ENCODE peak calls at places on chromosome 20, in five cellular contexts. One of them, this sample, is unnamed.

GRCh38 chr20:3697588-3698235 is 14.7 kb downstream of the SIGLEC1 start:
- DNase-seq in fibroblast of mammary gland: no peak
- DNase-seq in endodermal cell: no peak
- DNase-seq in AG08396: no peak
- DNase-seq in CD8-positive, alpha-beta T cell: no peak
- DNase-seq in this sample: peak

GRCh38 chr20:8718214-8718613 is 350.7 kb upstream of the PLCB4 start:
- DNase-seq in fibroblast of mammary gland: peak
- DNase-seq in endodermal cell: no peak
- DNase-seq in AG08396: no peak
- DNase-seq in CD8-positive, alpha-beta T cell: no peak
- DNase-seq in this sample: no peak

GRCh38 chr20:26347396-26347795 is 650.7 kb upstream of the ZNF337 start:
- DNase-seq in fibroblast of mammary gland: no peak
- DNase-seq in endodermal cell: no peak
- DNase-seq in AG08396: no peak
- DNase-seq in CD8-positive, alpha-beta T cell: no peak
- DNase-seq in this sample: no peak

GRCh38 chr20:61223121-61223520 is 28.9 kb upstream of the CDH4 start:
- DNase-seq in fibroblast of mammary gland: no peak
- DNase-seq in endodermal cell: no peak
- DNase-seq in AG08396: no peak
- DNase-seq in CD8-positive, alpha-beta T cell: no peak
- DNase-seq in this sample: no peak

GRCh38 chr20:22241609-22242008 is 342.8 kb downstream of the FOXA2 start:
- DNase-seq in fibroblast of mammary gland: no peak
- DNase-seq in endodermal cell: no peak
- DNase-seq in AG08396: no peak
- DNase-seq in CD8-positive, alpha-beta T cell: no peak
- DNase-seq in this sample: no peak

GRCh38 chr20:61678437-61678836 is 387.2 kb downstream of the TAF4 start:
- DNase-seq in fibroblast of mammary gland: no peak
- DNase-seq in endodermal cell: no peak
- DNase-seq in AG08396: no peak
- DNase-seq in CD8-positive, alpha-beta T cell: no peak
- DNase-seq in this sample: no peak

GRCh38 chr20:17889226-17889625 is 79.4 kb downstream of the SNX5 start:
- DNase-seq in fibroblast of mammary gland: peak
- DNase-seq in endodermal cell: no peak
- DNase-seq in AG08396: no peak
- DNase-seq in CD8-positive, alpha-beta T cell: no peak
- DNase-seq in this sample: no peak

GRCh38 chr20:50280851-50281655 is 90.4 kb downstream of the CEBPB start:
- DNase-seq in fibroblast of mammary gland: no peak
- DNase-seq in endodermal cell: no peak
- DNase-seq in AG08396: no peak
- DNase-seq in CD8-positive, alpha-beta T cell: no peak
- DNase-seq in this sample: no peak

GRCh38 chr20:20321134-20321533 is 46.8 kb upstream of the INSM1 start:
- DNase-seq in fibroblast of mammary gland: peak
- DNase-seq in endodermal cell: no peak
- DNase-seq in AG08396: no peak
- DNase-seq in CD8-positive, alpha-beta T cell: no peak
- DNase-seq in this sample: no peak

GRCh38 chr20:2387180-2387577 is 6.5 kb downstream of the TGM6 start:
- DNase-seq in fibroblast of mammary gland: peak
- DNase-seq in endodermal cell: peak
- DNase-seq in AG08396: peak
- DNase-seq in CD8-positive, alpha-beta T cell: peak
- DNase-seq in this sample: no peak

GRCh38 chr20:37943501-37944455 is 40.9 kb downstream of the VSTM2L start:
- DNase-seq in fibroblast of mammary gland: no peak
- DNase-seq in endodermal cell: peak
- DNase-seq in AG08396: peak
- DNase-seq in CD8-positive, alpha-beta T cell: no peak
- DNase-seq in this sample: no peak

GRCh38 chr20:31670371-31671228 is 32.9 kb downstream of the COX4I2 start:
- DNase-seq in fibroblast of mammary gland: no peak
- DNase-seq in endodermal cell: no peak
- DNase-seq in AG08396: peak
- DNase-seq in CD8-positive, alpha-beta T cell: no peak
- DNase-seq in this sample: peak

GRCh38 chr20:38084425-38084951 is 50.9 kb downstream of the RPRD1B start:
- DNase-seq in fibroblast of mammary gland: no peak
- DNase-seq in endodermal cell: no peak
- DNase-seq in AG08396: peak
- DNase-seq in CD8-positive, alpha-beta T cell: no peak
- DNase-seq in this sample: peak

GRCh38 chr20:36644032-36644712 is 1.8 kb downstream of the SLA2 start:
- DNase-seq in fibroblast of mammary gland: no peak
- DNase-seq in endodermal cell: no peak
- DNase-seq in AG08396: no peak
- DNase-seq in CD8-positive, alpha-beta T cell: peak
- DNase-seq in this sample: no peak

GRCh38 chr20:54623923-54624569 is 148.7 kb downstream of the DOK5 start:
- DNase-seq in fibroblast of mammary gland: no peak
- DNase-seq in endodermal cell: no peak
- DNase-seq in AG08396: no peak
- DNase-seq in CD8-positive, alpha-beta T cell: no peak
- DNase-seq in this sample: no peak

GRCh38 chr20:36371391-36371790 is 65.3 kb downstream of the DLGAP4 start:
- DNase-seq in fibroblast of mammary gland: no peak
- DNase-seq in endodermal cell: no peak
- DNase-seq in AG08396: no peak
- DNase-seq in CD8-positive, alpha-beta T cell: no peak
- DNase-seq in this sample: peak

GRCh38 chr20:12925214-12925755 is 83.5 kb upstream of the SPTLC3 start:
- DNase-seq in fibroblast of mammary gland: peak
- DNase-seq in endodermal cell: peak
- DNase-seq in AG08396: peak
- DNase-seq in CD8-positive, alpha-beta T cell: peak
- DNase-seq in this sample: peak

GRCh38 chr20:39853664-39854063 is 835.4 kb downstream of the MAFB start:
- DNase-seq in fibroblast of mammary gland: peak
- DNase-seq in endodermal cell: peak
- DNase-seq in AG08396: peak
- DNase-seq in CD8-positive, alpha-beta T cell: no peak
- DNase-seq in this sample: peak

GRCh38 chr20:43751167-43752050 is 24.6 kb upstream of the GTSF1L start:
- DNase-seq in fibroblast of mammary gland: peak
- DNase-seq in endodermal cell: no peak
- DNase-seq in AG08396: peak
- DNase-seq in CD8-positive, alpha-beta T cell: no peak
- DNase-seq in this sample: peak

GRCh38 chr20:51335329-51335841 is 207.1 kb downstream of the NFATC2 start:
- DNase-seq in fibroblast of mammary gland: peak
- DNase-seq in endodermal cell: peak
- DNase-seq in AG08396: peak
- DNase-seq in CD8-positive, alpha-beta T cell: no peak
- DNase-seq in this sample: peak

GRCh38 chr20:21102691-21103311 is 3.4 kb downstream of the LINC00237 start:
- DNase-seq in fibroblast of mammary gland: no peak
- DNase-seq in endodermal cell: peak
- DNase-seq in AG08396: peak
- DNase-seq in CD8-positive, alpha-beta T cell: peak
- DNase-seq in this sample: peak

GRCh38 chr20:2909953-2910352 is 36.7 kb downstream of the PTPRA start:
- DNase-seq in fibroblast of mammary gland: no peak
- DNase-seq in endodermal cell: no peak
- DNase-seq in AG08396: no peak
- DNase-seq in CD8-positive, alpha-beta T cell: no peak
- DNase-seq in this sample: no peak

GRCh38 chr20:17856024-17856564 is 112.5 kb downstream of the SNX5 start:
- DNase-seq in fibroblast of mammary gland: no peak
- DNase-seq in endodermal cell: no peak
- DNase-seq in AG08396: no peak
- DNase-seq in CD8-positive, alpha-beta T cell: no peak
- DNase-seq in this sample: peak

GRCh38 chr20:21609221-21609620 is 95.4 kb upstream of the NKX2-2 start:
- DNase-seq in fibroblast of mammary gland: no peak
- DNase-seq in endodermal cell: no peak
- DNase-seq in AG08396: peak
- DNase-seq in CD8-positive, alpha-beta T cell: no peak
- DNase-seq in this sample: peak